ENCODE peak calls at places on chromosomes 7 and 10, in six cellular contexts. W is effector memory CD4-positive, alpha-beta T cell; S is colonic mucosa; K is psoas muscle; B is SK-N-SH; G is coronary artery. O is an unnamed sample.

GRCh38 chr10:25017661-25018060 is 1.2 kb downstream of the THNSL1 start:
- DNase-seq in W (no peak), S (no peak), K (no peak), B (no peak), G (no peak), O (no peak)

GRCh38 chr7:139479620-139480019 is 3.9 kb downstream of the KLRG2 start:
- DNase-seq in W (no peak), S (peak), K (no peak), B (peak), G (no peak), O (no peak)

GRCh38 chr7:138459300-138460175 is 521 bp upstream of the TRIM24 start:
- DNase-seq in W (no peak), S (peak), K (no peak), B (no peak), G (peak), O (peak)

GRCh38 chr10:6781133-6781770 is 201.2 kb upstream of the PRKCQ start:
- DNase-seq in W (no peak), S (no peak), K (no peak), B (no peak), G (no peak), O (no peak)

GRCh38 chr7:4882169-4882741 is 1.3 kb downstream of the RADIL start:
- DNase-seq in W (no peak), S (peak), K (peak), B (peak), G (peak), O (peak)

GRCh38 chr7:116772423-116772852 is 89.9 kb upstream of the CAPZA2 start:
- DNase-seq in W (no peak), S (no peak), K (no peak), B (no peak), G (no peak), O (no peak)

GRCh38 chr10:68106656-68107055 is 2.6 kb upstream of the MYPN start:
- DNase-seq in W (no peak), S (no peak), K (no peak), B (no peak), G (no peak), O (no peak)

GRCh38 chr10:809671-810350 is 120.3 kb upstream of the DIP2C start:
- DNase-seq in W (no peak), S (no peak), K (no peak), B (no peak), G (peak), O (no peak)

GRCh38 chr7:22948770-22949169 is 65.2 kb downstream of the HYCC1 start:
- DNase-seq in W (no peak), S (no peak), K (no peak), B (no peak), G (no peak), O (no peak)

GRCh38 chr10:109961181-109962001 is 38.1 kb upstream of the XPNPEP1 start:
- DNase-seq in W (no peak), S (peak), K (no peak), B (peak), G (no peak), O (no peak)

GRCh38 chr10:77016278-77016815 is 621.3 kb downstream of the KCNMA1 start:
- DNase-seq in W (no peak), S (no peak), K (no peak), B (no peak), G (no peak), O (no peak)

GRCh38 chr10:102300289-102300843 is 55.0 kb downstream of the GBF1 start:
- DNase-seq in W (no peak), S (no peak), K (no peak), B (no peak), G (no peak), O (no peak)

GRCh38 chr7:32586291-32587221 is 91.3 kb downstream of the AVL9 start:
- DNase-seq in W (no peak), S (no peak), K (peak), B (no peak), G (no peak), O (no peak)

GRCh38 chr10:77974396-77975074 is 48.0 kb upstream of the DLG5 start:
- DNase-seq in W (no peak), S (peak), K (no peak), B (peak), G (no peak), O (no peak)

GRCh38 chr10:128481152-128481551 is 354.9 kb upstream of the MKI67 start:
- DNase-seq in W (no peak), S (no peak), K (no peak), B (no peak), G (no peak), O (no peak)

GRCh38 chr7:158067931-158068482 is 519.6 kb downstream of the PTPRN2 start:
- DNase-seq in W (no peak), S (no peak), K (no peak), B (no peak), G (no peak), O (no peak)

GRCh38 chr7:29647020-29647654 is 83.5 kb downstream of the PRR15 start:
- DNase-seq in W (no peak), S (no peak), K (no peak), B (no peak), G (no peak), O (no peak)

GRCh38 chr7:129688503-129689222 is 77.1 kb downstream of the NRF1 start:
- DNase-seq in W (no peak), S (no peak), K (no peak), B (no peak), G (no peak), O (no peak)

GRCh38 chr10:119620771-119621384 is 24.1 kb upstream of the TIAL1 start:
- DNase-seq in W (no peak), S (no peak), K (no peak), B (no peak), G (no peak), O (no peak)

GRCh38 chr10:87957702-87958101 is 94.3 kb downstream of the PTEN start:
- DNase-seq in W (no peak), S (no peak), K (no peak), B (no peak), G (no peak), O (no peak)

GRCh38 chr7:141541375-141541774 is 9.8 kb upstream of the AGK start:
- DNase-seq in W (no peak), S (no peak), K (no peak), B (no peak), G (no peak), O (no peak)

GRCh38 chr10:127368937-127369336 is 172.5 kb upstream of the INSYN2A start:
- DNase-seq in W (no peak), S (no peak), K (no peak), B (no peak), G (no peak), O (no peak)

GRCh38 chr7:31192996-31193395 is 140.9 kb downstream of the ADCYAP1R1 start:
- DNase-seq in W (no peak), S (peak), K (peak), B (peak), G (no peak), O (peak)

GRCh38 chr7:79282051-79282694 is 171.3 kb downstream of the MAGI2 start:
- DNase-seq in W (no peak), S (no peak), K (no peak), B (peak), G (no peak), O (no peak)

GRCh38 chr7:30559566-30559965 is 35.1 kb upstream of the GARS1 start:
- DNase-seq in W (no peak), S (no peak), K (no peak), B (no peak), G (no peak), O (no peak)

GRCh38 chr10:97378933-97379921 is 21.9 kb downstream of the RRP12 start:
- DNase-seq in W (no peak), S (no peak), K (no peak), B (no peak), G (no peak), O (no peak)

GRCh38 chr10:30967654-30968421 is 63.8 kb downstream of the ZNF438 start:
- DNase-seq in W (no peak), S (no peak), K (no peak), B (no peak), G (no peak), O (no peak)

GRCh38 chr7:112202819-112203218 is 3.4 kb downstream of the DOCK4 start:
- DNase-seq in W (no peak), S (peak), K (peak), B (peak), G (no peak), O (peak)

GRCh38 chr7:24587853-24588252 is 14.6 kb downstream of the PALS2 start:
- DNase-seq in W (peak), S (no peak), K (no peak), B (no peak), G (no peak), O (no peak)

DNA sequence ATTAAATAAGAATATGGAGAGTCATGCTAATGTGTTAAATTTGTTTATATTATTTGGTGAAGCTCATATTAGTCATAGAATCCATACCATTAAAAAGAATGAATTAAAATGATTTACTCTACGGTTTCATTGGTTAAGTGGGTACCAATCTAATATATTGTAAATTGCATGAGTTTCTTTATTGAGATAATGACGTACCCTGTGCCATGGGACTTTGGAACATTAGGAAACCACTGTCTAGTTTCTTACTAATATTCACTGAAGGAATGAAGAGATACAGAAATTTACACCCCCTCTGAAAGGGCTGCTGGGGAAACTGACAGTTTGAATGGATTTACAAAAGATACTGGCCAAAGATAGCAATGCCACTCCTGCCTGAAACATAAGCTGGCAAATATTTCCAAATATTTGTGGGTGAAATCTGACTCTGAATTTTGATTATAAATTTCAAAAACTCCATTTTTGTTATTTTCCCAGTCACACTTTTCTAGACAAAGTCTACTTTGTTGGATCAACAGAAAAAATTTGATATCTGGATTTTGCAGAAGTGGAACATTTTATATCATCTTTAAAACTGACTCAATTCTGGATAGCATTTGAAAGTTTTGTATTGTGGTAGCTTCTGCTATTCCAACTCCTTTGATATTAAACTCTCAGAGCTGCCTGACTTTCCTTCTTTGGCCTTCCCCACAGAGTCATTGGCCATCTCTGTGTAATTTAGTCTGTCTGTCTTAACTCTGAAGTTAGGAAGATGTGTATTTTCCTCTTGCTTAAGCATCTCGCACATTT is 22.3 kb downstream of the MDFIC start:
- DNase-seq in W (no peak), S (no peak), K (no peak), B (no peak), G (no peak), O (no peak)
- H3K4me3 ChIP-seq in W (no peak), S (no peak), K (peak), B (no peak), G (peak), O (peak)

DNA sequence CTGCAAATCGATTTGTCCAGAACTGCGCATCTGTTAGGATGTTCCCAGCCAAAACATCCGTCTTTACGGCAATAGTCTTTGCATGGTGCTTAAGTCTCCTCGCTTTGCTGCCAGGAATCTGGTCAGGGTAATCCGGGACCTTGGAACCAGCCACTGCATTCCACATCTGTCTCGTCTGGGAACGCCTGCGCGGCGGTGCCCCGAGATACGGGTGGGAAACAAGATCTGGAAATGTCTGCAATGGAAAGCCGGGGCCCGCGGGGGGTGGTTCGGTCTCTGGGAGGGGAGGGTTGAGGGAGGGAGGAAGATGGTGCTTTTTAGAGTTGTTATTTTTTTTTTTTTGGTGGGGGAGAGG is 49.0 kb upstream of the PDGFA start:
- DNase-seq in W (no peak), S (no peak), K (peak), B (no peak), G (no peak), O (no peak)
- H3K27ac ChIP-seq in W (no peak), S (no peak), K (peak), B (no peak), G (peak), O (no peak)

DNA sequence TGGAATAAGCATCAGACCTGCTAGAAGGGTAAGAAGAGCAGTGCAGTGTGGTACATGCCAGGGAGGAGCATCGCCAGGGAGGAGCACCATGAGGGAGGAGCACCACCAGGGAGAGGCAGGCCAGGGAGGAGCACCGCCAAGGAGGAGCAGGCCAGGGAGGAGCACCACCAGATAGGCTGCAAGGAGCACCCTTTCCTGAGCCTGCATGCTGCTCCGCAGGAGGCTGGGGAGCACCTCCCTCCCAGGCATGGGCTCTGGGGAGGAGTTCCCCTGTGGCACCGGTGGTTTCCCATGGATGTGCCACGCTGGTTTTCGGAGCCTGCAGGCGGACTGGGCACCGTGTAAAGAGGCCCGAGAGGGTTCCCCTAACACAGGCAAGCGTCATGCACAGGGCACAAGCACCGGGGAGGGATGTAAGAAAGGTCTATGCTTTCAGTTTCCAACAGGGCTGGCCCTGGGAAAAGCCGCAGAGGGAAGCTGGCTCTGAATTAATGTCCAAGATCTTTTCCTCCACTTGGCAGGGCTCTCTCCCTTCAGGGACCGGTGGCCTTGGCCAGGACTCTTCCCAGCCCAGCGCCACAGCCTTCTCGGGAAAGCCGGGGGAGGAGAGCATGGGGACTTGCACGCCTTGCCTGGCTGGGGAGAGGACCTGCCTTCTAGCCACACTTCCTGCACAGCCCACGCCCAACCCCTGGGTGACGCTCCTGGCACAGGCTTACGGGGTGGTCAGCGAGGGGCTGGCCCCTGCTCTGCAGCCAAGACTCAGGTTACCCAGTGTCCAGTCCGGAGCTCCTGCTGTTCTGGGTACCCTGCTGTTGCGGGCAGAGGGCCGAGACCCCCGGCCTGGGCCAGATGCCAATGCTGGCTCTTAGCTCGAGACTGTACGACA is 11.5 kb upstream of the GPER1 start:
- DNase-seq in W (no peak), S (no peak), K (peak), B (no peak), G (no peak), O (no peak)
- H3K4me3 ChIP-seq in W (no peak), S (no peak), K (peak), B (no peak), G (peak), O (no peak)

GRCh38 chr10:4849042-4849402 is 23.0 kb downstream of the AKR1E2 start:
- DNase-seq in W (no peak), S (no peak), K (no peak), B (no peak), G (no peak), O (no peak)

GRCh38 chr10:4850400-4850799 is 24.4 kb downstream of the AKR1E2 start:
- DNase-seq in W (no peak), S (no peak), K (no peak), B (no peak), G (no peak), O (no peak)

GRCh38 chr10:4851846-4852245 is 25.8 kb downstream of the AKR1E2 start:
- DNase-seq in W (no peak), S (no peak), K (peak), B (no peak), G (no peak), O (no peak)

GRCh38 chr10:4849555-4850242 is 23.7 kb downstream of the AKR1E2 start:
- DNase-seq in W (peak), S (peak), K (peak), B (peak), G (peak), O (peak)

GRCh38 chr10:4851176-4851575 is 25.2 kb downstream of the AKR1E2 start:
- DNase-seq in W (no peak), S (no peak), K (no peak), B (no peak), G (no peak), O (no peak)
- H3K27ac ChIP-seq in W (no peak), S (no peak), K (no peak), B (no peak), G (peak), O (peak)

DNA sequence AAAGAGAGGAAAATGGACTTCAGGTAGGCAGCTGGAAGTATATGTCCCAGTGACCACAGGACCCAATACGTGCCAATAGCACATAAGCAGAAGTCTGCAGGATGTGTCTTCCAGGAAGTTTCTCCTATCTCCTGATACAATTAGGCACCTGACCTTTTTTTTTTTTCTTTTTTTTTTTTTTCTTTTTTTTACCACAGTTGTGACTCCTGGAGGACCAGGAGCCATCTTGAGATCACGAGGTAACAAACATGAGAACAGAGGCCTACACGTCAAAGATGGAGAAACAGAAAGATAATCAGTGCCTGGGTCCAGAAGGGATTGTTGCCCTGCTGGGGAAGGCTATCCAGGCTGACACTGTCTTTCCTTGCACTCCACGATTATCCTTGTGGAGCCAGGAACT is 312.4 kb upstream of the NEBL start:
- DNase-seq in W (no peak), S (no peak), K (no peak), B (no peak), G (no peak), O (no peak)
- H3K4me3 ChIP-seq in W (no peak), S (no peak), K (no peak), B (no peak), G (no peak), O (no peak)

GRCh38 chr10:99507265-99507664 is 25.5 kb upstream of the NKX2-3 start:
- DNase-seq in W (no peak), S (no peak), K (no peak), B (no peak), G (no peak), O (no peak)

GRCh38 chr10:99513061-99513460 is 19.7 kb upstream of the NKX2-3 start:
- DNase-seq in W (no peak), S (no peak), K (no peak), B (no peak), G (no peak), O (no peak)
- H3K27ac ChIP-seq in W (no peak), S (no peak), K (no peak), B (no peak), G (no peak), O (no peak)

O was measured in uterus.